ENCODE peak calls at places on chromosomes 4 and X, in seven cellular contexts. One of them, this sample, is unnamed.

GRCh38 chr4:145920205-145920604 is 18.4 kb downstream of the ZNF827 start:
- DNase-seq in AG08396: peak; percentile 87
- DNase-seq in heart right ventricle: no peak
- DNase-seq in activated T-helper 1 cell treated with Interleukin-2 at 50 U/mL for 16 hours: no peak
- DNase-seq in bronchial epithelial cell: no peak
- DNase-seq in activated CD4-positive, CD25-positive, alpha-beta regulatory T cell treated with anti-CD3 and anti-CD28 coated beads, Interleukin-2, amount 50 U/mL, for 16 hours: no peak
- DNase-seq in COLO829: no peak
- DNase-seq in this sample: no peak

GRCh38 chrX:136450050-136450830 is 37.5 kb upstream of the BRS3 start:
- DNase-seq in bronchial epithelial cell: peak; percentile 20
- DNase-seq in COLO829: no peak
- DNase-seq in AG08396: peak; percentile 10
- DNase-seq in activated CD4-positive, CD25-positive, alpha-beta regulatory T cell treated with anti-CD3 and anti-CD28 coated beads, Interleukin-2, amount 50 U/mL, for 16 hours: no peak
- DNase-seq in heart right ventricle: no peak
- DNase-seq in activated T-helper 1 cell treated with Interleukin-2 at 50 U/mL for 16 hours: no peak
- DNase-seq in this sample: no peak

GRCh38 chr4:176778491-176778890 is 14.2 kb downstream of the VEGFC start:
- DNase-seq in activated CD4-positive, CD25-positive, alpha-beta regulatory T cell treated with anti-CD3 and anti-CD28 coated beads, Interleukin-2, amount 50 U/mL, for 16 hours: no peak
- DNase-seq in COLO829: no peak
- DNase-seq in heart right ventricle: no peak
- DNase-seq in activated T-helper 1 cell treated with Interleukin-2 at 50 U/mL for 16 hours: no peak
- DNase-seq in bronchial epithelial cell: peak; percentile 79
- DNase-seq in AG08396: no peak
- DNase-seq in this sample: no peak

GRCh38 chr4:183808102-183808466 is 97.0 kb upstream of the STOX2 start:
- DNase-seq in AG08396: no peak
- DNase-seq in activated T-helper 1 cell treated with Interleukin-2 at 50 U/mL for 16 hours: no peak
- DNase-seq in activated CD4-positive, CD25-positive, alpha-beta regulatory T cell treated with anti-CD3 and anti-CD28 coated beads, Interleukin-2, amount 50 U/mL, for 16 hours: no peak
- DNase-seq in COLO829: no peak
- DNase-seq in bronchial epithelial cell: no peak
- DNase-seq in heart right ventricle: no peak
- DNase-seq in this sample: no peak

GRCh38 chr4:125085-125820 is 952 bp downstream of the ZNF718 start:
- DNase-seq in heart right ventricle: peak; percentile 43
- DNase-seq in AG08396: no peak
- DNase-seq in activated T-helper 1 cell treated with Interleukin-2 at 50 U/mL for 16 hours: no peak
- DNase-seq in activated CD4-positive, CD25-positive, alpha-beta regulatory T cell treated with anti-CD3 and anti-CD28 coated beads, Interleukin-2, amount 50 U/mL, for 16 hours: no peak
- DNase-seq in COLO829: no peak
- DNase-seq in bronchial epithelial cell: peak; percentile 41
- DNase-seq in this sample: no peak

GRCh38 chr4:102501176-102501634 is at the start of gene NFKB1:
- DNase-seq in AG08396: peak; percentile 73
- DNase-seq in COLO829: peak; percentile 40
- DNase-seq in activated T-helper 1 cell treated with Interleukin-2 at 50 U/mL for 16 hours: peak; percentile 66
- DNase-seq in activated CD4-positive, CD25-positive, alpha-beta regulatory T cell treated with anti-CD3 and anti-CD28 coated beads, Interleukin-2, amount 50 U/mL, for 16 hours: peak; percentile 64
- DNase-seq in bronchial epithelial cell: peak; percentile 82
- DNase-seq in heart right ventricle: peak; percentile 59
- DNase-seq in this sample: peak; percentile 74

GRCh38 chr4:101348367-101348827 is 1.1 kb upstream of the PPP3CA start:
- DNase-seq in activated CD4-positive, CD25-positive, alpha-beta regulatory T cell treated with anti-CD3 and anti-CD28 coated beads, Interleukin-2, amount 50 U/mL, for 16 hours: no peak
- DNase-seq in bronchial epithelial cell: no peak
- DNase-seq in heart right ventricle: no peak
- DNase-seq in AG08396: peak; percentile 36
- DNase-seq in COLO829: peak; percentile 18
- DNase-seq in activated T-helper 1 cell treated with Interleukin-2 at 50 U/mL for 16 hours: no peak
- DNase-seq in this sample: no peak

GRCh38 chrX:1262369-1262768 is 6.2 kb upstream of the CSF2RA start:
- DNase-seq in AG08396: no peak
- DNase-seq in bronchial epithelial cell: no peak
- DNase-seq in activated T-helper 1 cell treated with Interleukin-2 at 50 U/mL for 16 hours: no peak
- DNase-seq in activated CD4-positive, CD25-positive, alpha-beta regulatory T cell treated with anti-CD3 and anti-CD28 coated beads, Interleukin-2, amount 50 U/mL, for 16 hours: no peak
- DNase-seq in COLO829: no peak
- DNase-seq in heart right ventricle: no peak
- DNase-seq in this sample: no peak

GRCh38 chr4:25523405-25523804 is 132.2 kb upstream of the SLC34A2 start:
- DNase-seq in activated T-helper 1 cell treated with Interleukin-2 at 50 U/mL for 16 hours: no peak
- DNase-seq in COLO829: no peak
- DNase-seq in activated CD4-positive, CD25-positive, alpha-beta regulatory T cell treated with anti-CD3 and anti-CD28 coated beads, Interleukin-2, amount 50 U/mL, for 16 hours: no peak
- DNase-seq in bronchial epithelial cell: peak; percentile 26
- DNase-seq in heart right ventricle: no peak
- DNase-seq in AG08396: no peak
- DNase-seq in this sample: no peak

GRCh38 chr4:129808242-129808641 is 712.3 kb downstream of the C4orf33 start:
- DNase-seq in activated CD4-positive, CD25-positive, alpha-beta regulatory T cell treated with anti-CD3 and anti-CD28 coated beads, Interleukin-2, amount 50 U/mL, for 16 hours: no peak
- DNase-seq in activated T-helper 1 cell treated with Interleukin-2 at 50 U/mL for 16 hours: no peak
- DNase-seq in AG08396: no peak
- DNase-seq in heart right ventricle: no peak
- DNase-seq in COLO829: no peak
- DNase-seq in bronchial epithelial cell: peak; percentile 70
- DNase-seq in this sample: no peak

GRCh38 chr4:128776794-128777216 is 32.7 kb upstream of the JADE1 start:
- DNase-seq in heart right ventricle: peak; percentile 76
- DNase-seq in activated T-helper 1 cell treated with Interleukin-2 at 50 U/mL for 16 hours: no peak
- DNase-seq in activated CD4-positive, CD25-positive, alpha-beta regulatory T cell treated with anti-CD3 and anti-CD28 coated beads, Interleukin-2, amount 50 U/mL, for 16 hours: no peak
- DNase-seq in COLO829: peak; percentile 44
- DNase-seq in bronchial epithelial cell: peak; percentile 85
- DNase-seq in AG08396: peak; percentile 84
- DNase-seq in this sample: no peak

GRCh38 chrX:68238568-68238967 is 194.7 kb downstream of the OPHN1 start:
- DNase-seq in activated CD4-positive, CD25-positive, alpha-beta regulatory T cell treated with anti-CD3 and anti-CD28 coated beads, Interleukin-2, amount 50 U/mL, for 16 hours: no peak
- DNase-seq in activated T-helper 1 cell treated with Interleukin-2 at 50 U/mL for 16 hours: no peak
- DNase-seq in COLO829: no peak
- DNase-seq in AG08396: no peak
- DNase-seq in heart right ventricle: no peak
- DNase-seq in bronchial epithelial cell: no peak
- DNase-seq in this sample: no peak

This sample was measured in T-helper 17 cell.